ENCODE peak calls at places on chromosomes 7 and 10, in seven cellular contexts. One of them, this sample, is unnamed. For H3K4me1, H3K36me3 and H3K27me3, the result is how much of the 10 kb centered on the place peaks cover.

GRCh38 chr10:29140151-29140550 is 148.7 kb upstream of the LYZL1 start:
- DNase-seq in hepatocyte: no peak
- DNase-seq in heart right ventricle: no peak
- DNase-seq in esophagus squamous epithelium: no peak
- DNase-seq in mammary epithelial cell: no peak
- DNase-seq in ovary: no peak
- DNase-seq in cardiac muscle cell: no peak
- DNase-seq in this sample: no peak

GRCh38 chr7:134444198-134444960 is 14.5 kb downstream of the AKR1B1 start:
- DNase-seq in hepatocyte: no peak
- DNase-seq in heart right ventricle: peak
- DNase-seq in esophagus squamous epithelium: no peak
- DNase-seq in mammary epithelial cell: no peak
- DNase-seq in ovary: no peak
- DNase-seq in cardiac muscle cell: no peak
- DNase-seq in this sample: no peak

GRCh38 chr10:34313888-34314287 is 501.2 kb downstream of the PARD3 start:
- DNase-seq in hepatocyte: no peak
- DNase-seq in heart right ventricle: no peak
- DNase-seq in esophagus squamous epithelium: no peak
- DNase-seq in mammary epithelial cell: no peak
- DNase-seq in ovary: no peak
- DNase-seq in cardiac muscle cell: no peak
- DNase-seq in this sample: no peak

GRCh38 chr10:3887404-3887803 is 102.4 kb upstream of the KLF6 start:
- DNase-seq in hepatocyte: no peak
- DNase-seq in heart right ventricle: no peak
- DNase-seq in esophagus squamous epithelium: no peak
- DNase-seq in mammary epithelial cell: no peak
- DNase-seq in ovary: no peak
- DNase-seq in cardiac muscle cell: no peak
- DNase-seq in this sample: peak

GRCh38 chr10:88117869-88118632 is 254.6 kb downstream of the PTEN start:
- DNase-seq in hepatocyte: no peak
- DNase-seq in heart right ventricle: no peak
- DNase-seq in esophagus squamous epithelium: no peak
- DNase-seq in mammary epithelial cell: no peak
- DNase-seq in ovary: no peak
- DNase-seq in cardiac muscle cell: peak
- DNase-seq in this sample: no peak

GRCh38 chr7:127446842-127447241 is 54.3 kb upstream of the ZNF800 start:
- DNase-seq in hepatocyte: no peak
- DNase-seq in heart right ventricle: no peak
- DNase-seq in esophagus squamous epithelium: no peak
- DNase-seq in mammary epithelial cell: no peak
- DNase-seq in ovary: no peak
- DNase-seq in cardiac muscle cell: no peak
- DNase-seq in this sample: no peak

GRCh38 chr7:42091461-42092229 is 145.4 kb downstream of the GLI3 start:
- DNase-seq in hepatocyte: peak
- DNase-seq in heart right ventricle: no peak
- DNase-seq in esophagus squamous epithelium: no peak
- DNase-seq in mammary epithelial cell: peak
- DNase-seq in ovary: no peak
- DNase-seq in cardiac muscle cell: peak
- DNase-seq in this sample: peak

GRCh38 chr10:50367732-50368131 is 116.4 kb upstream of the ASAH2 start:
- DNase-seq in hepatocyte: peak
- DNase-seq in heart right ventricle: no peak
- DNase-seq in esophagus squamous epithelium: no peak
- DNase-seq in mammary epithelial cell: peak
- DNase-seq in ovary: peak
- DNase-seq in cardiac muscle cell: peak
- DNase-seq in this sample: peak

GRCh38 chr10:89653410-89653828 is 8.4 kb upstream of the PANK1 start:
- DNase-seq in hepatocyte: no peak
- DNase-seq in heart right ventricle: no peak
- DNase-seq in esophagus squamous epithelium: no peak
- DNase-seq in mammary epithelial cell: peak
- DNase-seq in ovary: no peak
- DNase-seq in cardiac muscle cell: no peak
- DNase-seq in this sample: no peak

GRCh38 chr10:73554729-73555128 is 36.4 kb downstream of the USP54 start:
- DNase-seq in hepatocyte: no peak
- DNase-seq in heart right ventricle: no peak
- DNase-seq in esophagus squamous epithelium: no peak
- DNase-seq in mammary epithelial cell: no peak
- DNase-seq in ovary: no peak
- DNase-seq in cardiac muscle cell: no peak
- DNase-seq in this sample: no peak

GRCh38 chr10:13489035-13489434 is 39.8 kb downstream of the BEND7 start:
- DNase-seq in hepatocyte: no peak
- DNase-seq in heart right ventricle: no peak
- DNase-seq in esophagus squamous epithelium: no peak
- DNase-seq in mammary epithelial cell: no peak
- DNase-seq in ovary: no peak
- DNase-seq in cardiac muscle cell: no peak
- DNase-seq in this sample: no peak

GRCh38 chr10:71278691-71279588 is 40.1 kb upstream of the SLC29A3 start:
- DNase-seq in hepatocyte: no peak
- DNase-seq in heart right ventricle: no peak
- DNase-seq in esophagus squamous epithelium: no peak
- DNase-seq in mammary epithelial cell: no peak
- DNase-seq in ovary: no peak
- DNase-seq in cardiac muscle cell: no peak
- DNase-seq in this sample: no peak

GRCh38 chr7:18399624-18400235 is 95.8 kb upstream of the HDAC9 start:
- DNase-seq in hepatocyte: no peak
- DNase-seq in heart right ventricle: no peak
- DNase-seq in esophagus squamous epithelium: no peak
- DNase-seq in mammary epithelial cell: no peak
- DNase-seq in ovary: no peak
- DNase-seq in cardiac muscle cell: no peak
- DNase-seq in this sample: no peak

GRCh38 chr7:45937301-45937700 is 16.2 kb upstream of the IGFBP3 start:
- DNase-seq in hepatocyte: no peak
- DNase-seq in heart right ventricle: no peak
- DNase-seq in esophagus squamous epithelium: no peak
- DNase-seq in mammary epithelial cell: no peak
- DNase-seq in ovary: no peak
- DNase-seq in cardiac muscle cell: no peak
- DNase-seq in this sample: no peak

GRCh38 chr10:98030093-98030821 is at the start of gene CRTAC1:
- DNase-seq in hepatocyte: peak
- DNase-seq in heart right ventricle: peak
- DNase-seq in esophagus squamous epithelium: no peak
- DNase-seq in mammary epithelial cell: no peak
- DNase-seq in ovary: peak
- DNase-seq in cardiac muscle cell: peak
- DNase-seq in this sample: no peak

GRCh38 chr10:82934429-82934828 is 1059.4 kb downstream of the NRG3 start:
- DNase-seq in hepatocyte: peak
- DNase-seq in heart right ventricle: no peak
- DNase-seq in esophagus squamous epithelium: no peak
- DNase-seq in mammary epithelial cell: peak
- DNase-seq in ovary: no peak
- DNase-seq in cardiac muscle cell: peak
- DNase-seq in this sample: peak

GRCh38 chr10:59176241-59177030 is at the start of gene PHYHIPL:
- DNase-seq in hepatocyte: peak
- DNase-seq in heart right ventricle: no peak
- DNase-seq in esophagus squamous epithelium: no peak
- DNase-seq in mammary epithelial cell: peak
- DNase-seq in ovary: peak
- DNase-seq in cardiac muscle cell: peak
- DNase-seq in this sample: peak

GRCh38 chr10:91711885-91712284 is 79.0 kb upstream of the PPP1R3C start:
- DNase-seq in hepatocyte: no peak
- DNase-seq in heart right ventricle: no peak
- DNase-seq in esophagus squamous epithelium: no peak
- DNase-seq in mammary epithelial cell: no peak
- DNase-seq in ovary: no peak
- DNase-seq in cardiac muscle cell: no peak
- DNase-seq in this sample: no peak

GRCh38 chr7:79337722-79338121 is 115.7 kb downstream of the MAGI2 start:
- DNase-seq in hepatocyte: no peak
- DNase-seq in heart right ventricle: no peak
- DNase-seq in esophagus squamous epithelium: no peak
- DNase-seq in mammary epithelial cell: no peak
- DNase-seq in ovary: no peak
- DNase-seq in cardiac muscle cell: peak
- DNase-seq in this sample: no peak

GRCh38 chr10:101745074-101745690 is 30.7 kb downstream of the FGF8 start:
- DNase-seq in hepatocyte: peak
- DNase-seq in heart right ventricle: no peak
- DNase-seq in esophagus squamous epithelium: no peak
- DNase-seq in mammary epithelial cell: no peak
- DNase-seq in ovary: no peak
- DNase-seq in cardiac muscle cell: no peak
- DNase-seq in this sample: no peak

GRCh38 chr7:29281782-29282541 is 87.4 kb downstream of the CHN2 start:
- DNase-seq in hepatocyte: peak
- DNase-seq in heart right ventricle: no peak
- DNase-seq in esophagus squamous epithelium: no peak
- DNase-seq in mammary epithelial cell: peak
- DNase-seq in ovary: no peak
- DNase-seq in cardiac muscle cell: peak
- DNase-seq in this sample: no peak

GRCh38 chr7:131436384-131436783 is 108.7 kb downstream of the MKLN1 start:
- DNase-seq in hepatocyte: no peak
- DNase-seq in heart right ventricle: no peak
- DNase-seq in esophagus squamous epithelium: no peak
- DNase-seq in mammary epithelial cell: no peak
- DNase-seq in ovary: no peak
- DNase-seq in cardiac muscle cell: no peak
- DNase-seq in this sample: no peak

GRCh38 chr7:155814569-155815276 is 2.5 kb upstream of the SHH start:
- DNase-seq in hepatocyte: no peak
- DNase-seq in heart right ventricle: no peak
- DNase-seq in esophagus squamous epithelium: no peak
- DNase-seq in mammary epithelial cell: no peak
- DNase-seq in ovary: no peak
- DNase-seq in cardiac muscle cell: no peak
- DNase-seq in this sample: no peak

GRCh38 chr10:103861501-103861900 is 6.1 kb upstream of the SH3PXD2A start:
- DNase-seq in hepatocyte: no peak
- DNase-seq in heart right ventricle: no peak
- DNase-seq in esophagus squamous epithelium: no peak
- DNase-seq in mammary epithelial cell: peak
- DNase-seq in ovary: no peak
- DNase-seq in cardiac muscle cell: no peak
- DNase-seq in this sample: no peak

GRCh38 chr7:139737221-139738100 is 40.3 kb downstream of the HIPK2 start:
- DNase-seq in hepatocyte: no peak
- DNase-seq in heart right ventricle: no peak
- DNase-seq in esophagus squamous epithelium: no peak
- DNase-seq in mammary epithelial cell: no peak
- DNase-seq in ovary: no peak
- DNase-seq in cardiac muscle cell: no peak
- DNase-seq in this sample: no peak

GRCh38 chr7:136870799-136871487 is 2.5 kb downstream of the CHRM2 start:
- DNase-seq in hepatocyte: peak
- DNase-seq in heart right ventricle: peak
- DNase-seq in esophagus squamous epithelium: no peak
- DNase-seq in mammary epithelial cell: no peak
- DNase-seq in ovary: no peak
- DNase-seq in cardiac muscle cell: peak
- DNase-seq in this sample: no peak

GRCh38 chr7:123314886-123315285 is 115.1 kb upstream of the SLC13A1 start:
- DNase-seq in hepatocyte: no peak
- DNase-seq in heart right ventricle: no peak
- DNase-seq in esophagus squamous epithelium: no peak
- DNase-seq in mammary epithelial cell: no peak
- DNase-seq in ovary: no peak
- DNase-seq in cardiac muscle cell: no peak
- DNase-seq in this sample: no peak

DNA sequence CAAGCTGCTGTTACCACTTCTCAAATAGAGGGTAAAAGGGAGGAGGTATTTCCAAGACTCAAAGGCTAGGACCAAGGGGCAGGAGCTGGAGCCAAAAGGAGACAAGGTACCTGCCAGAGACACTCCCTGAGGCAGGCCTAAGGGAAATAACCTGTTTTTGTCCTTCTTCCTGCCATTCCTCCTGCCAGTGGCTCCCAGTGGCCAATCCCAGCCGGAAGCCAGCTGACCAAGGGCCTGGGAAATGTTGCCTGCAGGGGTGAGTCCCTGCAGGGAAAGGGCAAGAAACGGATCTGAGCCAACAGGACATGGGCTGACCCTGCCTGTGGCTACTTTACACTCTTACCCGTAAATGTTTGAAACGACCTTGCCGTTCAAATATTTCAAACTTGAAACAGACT is 3.5 kb downstream of the CYTH3 start:
- DNase-seq in hepatocyte: peak
- DNase-seq in heart right ventricle: no peak
- DNase-seq in esophagus squamous epithelium: no peak
- DNase-seq in mammary epithelial cell: no peak
- DNase-seq in ovary: no peak
- DNase-seq in cardiac muscle cell: no peak
- DNase-seq in this sample: peak
- H3K4me1 ChIP-seq in hepatocyte: under half
- H3K4me1 ChIP-seq in heart right ventricle: under half
- H3K4me1 ChIP-seq in esophagus squamous epithelium: half or more
- H3K4me1 ChIP-seq in mammary epithelial cell: under half
- H3K4me1 ChIP-seq in ovary: under half
- H3K4me1 ChIP-seq in cardiac muscle cell: under half
- H3K4me1 ChIP-seq in this sample: half or more

DNA sequence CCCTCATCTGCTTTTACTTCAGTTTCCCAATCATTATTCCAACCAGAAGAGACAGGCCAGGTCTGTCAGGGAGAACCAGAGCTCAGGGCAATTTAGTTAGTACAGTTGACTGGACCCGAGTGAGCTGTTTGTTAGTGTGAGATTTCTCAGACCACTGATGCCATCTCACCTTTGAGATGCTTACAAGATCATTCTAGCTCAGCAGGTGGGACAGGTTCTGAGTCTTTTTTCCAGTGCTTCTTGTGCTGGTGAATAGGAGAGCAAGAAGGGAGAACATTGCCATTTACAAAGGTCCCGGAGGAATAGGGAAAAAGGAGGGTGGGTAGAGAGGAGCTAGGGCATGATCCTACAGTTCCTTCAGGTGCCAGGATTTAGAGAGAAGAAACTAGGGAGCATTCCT is 112.4 kb upstream of the IFRD1 start:
- DNase-seq in hepatocyte: no peak
- DNase-seq in heart right ventricle: no peak
- DNase-seq in esophagus squamous epithelium: no peak
- DNase-seq in mammary epithelial cell: no peak
- DNase-seq in ovary: no peak
- DNase-seq in cardiac muscle cell: no peak
- DNase-seq in this sample: no peak
- H3K36me3 ChIP-seq in hepatocyte: under half
- H3K36me3 ChIP-seq in heart right ventricle: half or more
- H3K36me3 ChIP-seq in esophagus squamous epithelium: under half
- H3K36me3 ChIP-seq in mammary epithelial cell: under half
- H3K36me3 ChIP-seq in ovary: under half
- H3K36me3 ChIP-seq in cardiac muscle cell: under half
- H3K36me3 ChIP-seq in this sample: under half

GRCh38 chr10:114395361-114396022 is 8.8 kb downstream of the AFAP1L2 start:
- DNase-seq in hepatocyte: no peak
- DNase-seq in heart right ventricle: no peak
- DNase-seq in esophagus squamous epithelium: no peak
- DNase-seq in mammary epithelial cell: no peak
- DNase-seq in ovary: no peak
- DNase-seq in cardiac muscle cell: no peak
- DNase-seq in this sample: no peak
- H3K27me3 ChIP-seq in hepatocyte: under half
- H3K27me3 ChIP-seq in heart right ventricle: under half
- H3K27me3 ChIP-seq in esophagus squamous epithelium: under half
- H3K27me3 ChIP-seq in mammary epithelial cell: under half
- H3K27me3 ChIP-seq in ovary: under half
- H3K27me3 ChIP-seq in cardiac muscle cell: under half
- H3K27me3 ChIP-seq in this sample: under half

GRCh38 chr10:32350811-32351342 is 3.9 kb upstream of the EPC1 start:
- DNase-seq in hepatocyte: no peak
- DNase-seq in heart right ventricle: no peak
- DNase-seq in esophagus squamous epithelium: no peak
- DNase-seq in mammary epithelial cell: no peak
- DNase-seq in ovary: no peak
- DNase-seq in cardiac muscle cell: no peak
- DNase-seq in this sample: no peak
- H3K4me1 ChIP-seq in hepatocyte: under half
- H3K4me1 ChIP-seq in heart right ventricle: under half
- H3K4me1 ChIP-seq in esophagus squamous epithelium: half or more
- H3K4me1 ChIP-seq in mammary epithelial cell: under half
- H3K4me1 ChIP-seq in ovary: under half
- H3K4me1 ChIP-seq in cardiac muscle cell: under half
- H3K4me1 ChIP-seq in this sample: half or more

This sample was measured in Caco-2.